ENCODE peak calls at places on chromosomes 4 and X, in four cellular contexts. One of them, this sample, is unnamed.

GRCh38 chr4:34148322-34148908 is 2095.9 kb downstream of the ARAP2 start:
- DNase-seq in sciatic nerve: no peak
- DNase-seq in ELR: peak
- DNase-seq in left colon: no peak
- DNase-seq in this sample: no peak

GRCh38 chr4:91471280-91471679 is 832.5 kb upstream of the GRID2 start:
- DNase-seq in ELR: no peak
- DNase-seq in sciatic nerve: no peak
- DNase-seq in left colon: no peak
- DNase-seq in this sample: no peak

GRCh38 chr4:1043658-1044468 is 32.4 kb downstream of the FGFRL1 start:
- DNase-seq in sciatic nerve: peak
- DNase-seq in left colon: peak
- DNase-seq in ELR: peak
- DNase-seq in this sample: peak

GRCh38 chrX:110180176-110180927 is 137.5 kb downstream of the AMMECR1 start:
- DNase-seq in left colon: no peak
- DNase-seq in ELR: peak
- DNase-seq in sciatic nerve: no peak
- DNase-seq in this sample: no peak

GRCh38 chrX:150482537-150483217 is 85.7 kb upstream of the MTM1 start:
- DNase-seq in ELR: peak
- DNase-seq in sciatic nerve: no peak
- DNase-seq in left colon: no peak
- DNase-seq in this sample: no peak

GRCh38 chr4:158656439-158656838 is 15.2 kb downstream of the C4orf46 start:
- DNase-seq in left colon: no peak
- DNase-seq in ELR: no peak
- DNase-seq in sciatic nerve: no peak
- DNase-seq in this sample: no peak

GRCh38 chr4:102247041-102247440 is 98.2 kb downstream of the SLC39A8 start:
- DNase-seq in left colon: no peak
- DNase-seq in sciatic nerve: no peak
- DNase-seq in ELR: peak
- DNase-seq in this sample: no peak

GRCh38 chrX:118666521-118666920 is 60.9 kb upstream of the IL13RA1 start:
- DNase-seq in sciatic nerve: no peak
- DNase-seq in ELR: peak
- DNase-seq in left colon: no peak
- DNase-seq in this sample: no peak

GRCh38 chrX:43676960-43677582 is 21.0 kb downstream of the MAOA start:
- DNase-seq in left colon: no peak
- DNase-seq in sciatic nerve: no peak
- DNase-seq in ELR: no peak
- DNase-seq in this sample: no peak

GRCh38 chr4:140343303-140343702 is 30.1 kb upstream of the SCOC start:
- DNase-seq in ELR: peak
- DNase-seq in left colon: peak
- DNase-seq in sciatic nerve: no peak
- DNase-seq in this sample: peak

GRCh38 chr4:20356565-20356964 is 104.9 kb downstream of the SLIT2 start:
- DNase-seq in left colon: no peak
- DNase-seq in sciatic nerve: no peak
- DNase-seq in ELR: no peak
- DNase-seq in this sample: no peak

GRCh38 chr4:82569727-82570126 is 7.9 kb upstream of the TMEM150C start:
- DNase-seq in left colon: no peak
- DNase-seq in ELR: no peak
- DNase-seq in sciatic nerve: no peak
- DNase-seq in this sample: no peak

GRCh38 chrX:139691843-139692505 is 16.0 kb downstream of the MCF2 start:
- DNase-seq in sciatic nerve: no peak
- DNase-seq in left colon: no peak
- DNase-seq in ELR: peak
- DNase-seq in this sample: peak

GRCh38 chr4:3858046-3858730 is 92.0 kb downstream of the ADRA2C start:
- DNase-seq in ELR: no peak
- DNase-seq in left colon: no peak
- DNase-seq in sciatic nerve: no peak
- DNase-seq in this sample: no peak

GRCh38 chrX:19877431-19877830 is 10.0 kb downstream of the SH3KBP1 start:
- DNase-seq in sciatic nerve: no peak
- DNase-seq in ELR: no peak
- DNase-seq in left colon: no peak
- DNase-seq in this sample: no peak

GRCh38 chr4:185219551-185220344 is 10.3 kb downstream of the SNX25 start:
- DNase-seq in left colon: peak
- DNase-seq in ELR: peak
- DNase-seq in sciatic nerve: peak
- DNase-seq in this sample: no peak

GRCh38 chr4:76199664-76200211 is 13.9 kb downstream of the SCARB2 start:
- DNase-seq in sciatic nerve: no peak
- DNase-seq in left colon: peak
- DNase-seq in ELR: no peak
- DNase-seq in this sample: peak

GRCh38 chr4:25450491-25450901 is 73.4 kb downstream of the ANAPC4 start:
- DNase-seq in sciatic nerve: no peak
- DNase-seq in left colon: no peak
- DNase-seq in ELR: no peak
- DNase-seq in this sample: no peak

GRCh38 chr4:10182446-10183424 is 66.1 kb upstream of the WDR1 start:
- DNase-seq in sciatic nerve: no peak
- DNase-seq in left colon: no peak
- DNase-seq in ELR: no peak
- DNase-seq in this sample: no peak

GRCh38 chrX:6778547-6779231 is 243.8 kb upstream of the VCX3A start:
- DNase-seq in sciatic nerve: no peak
- DNase-seq in left colon: no peak
- DNase-seq in ELR: no peak
- DNase-seq in this sample: no peak

GRCh38 chr4:8676676-8677075 is 84.1 kb downstream of the CPZ start:
- DNase-seq in ELR: no peak
- DNase-seq in left colon: no peak
- DNase-seq in sciatic nerve: no peak
- DNase-seq in this sample: no peak

GRCh38 chr4:67700119-67700873 is 659 bp downstream of the UBA6 start:
- DNase-seq in left colon: no peak
- DNase-seq in sciatic nerve: no peak
- DNase-seq in ELR: peak
- DNase-seq in this sample: peak

GRCh38 chr4:33268776-33269175 is 2548.6 kb downstream of the PCDH7 start:
- DNase-seq in left colon: no peak
- DNase-seq in ELR: no peak
- DNase-seq in sciatic nerve: no peak
- DNase-seq in this sample: no peak

GRCh38 chrX:31168596-31168995 is 96.8 kb upstream of the FTHL17 start:
- DNase-seq in sciatic nerve: no peak
- DNase-seq in ELR: no peak
- DNase-seq in left colon: no peak
- DNase-seq in this sample: no peak

GRCh38 chrX:1448793-1449580 is 3.7 kb downstream of the ASMTL start:
- DNase-seq in ELR: no peak
- DNase-seq in left colon: no peak
- DNase-seq in sciatic nerve: peak
- DNase-seq in this sample: peak

GRCh38 chr4:143642611-143643010 is 57.9 kb downstream of the FREM3 start:
- DNase-seq in left colon: no peak
- DNase-seq in sciatic nerve: no peak
- DNase-seq in ELR: no peak
- DNase-seq in this sample: no peak

GRCh38 chrX:54933150-54933826 is 12.7 kb downstream of the TRO start:
- DNase-seq in left colon: no peak
- DNase-seq in sciatic nerve: no peak
- DNase-seq in ELR: no peak
- DNase-seq in this sample: no peak

This sample was measured in mucosa of descending colon.